ENCODE peak calls at places on chromosomes 11 and 22, in five cellular contexts. G is left ventricle myocardium inferior, X is GM20000, J is AG04449, L is stomach. K is an unnamed sample.

GRCh38 chr22:26066534-26066933 is 102.7 kb upstream of the SEZ6L start:
- DNase-seq in G (no peak), X (no peak), J (no peak), L (no peak), K (no peak)

GRCh38 chr11:123650901-123651300 is 3.5 kb downstream of the SCN3B start:
- DNase-seq in G (no peak), X (no peak), J (no peak), L (no peak), K (no peak)

GRCh38 chr22:20430101-20430640 is 7.5 kb downstream of the SCARF2 start:
- DNase-seq in G (no peak), X (peak), J (no peak), L (no peak), K (no peak)

GRCh38 chr22:32879550-32879949 is 78.0 kb downstream of the TIMP3 start:
- DNase-seq in G (no peak), X (no peak), J (no peak), L (no peak), K (no peak)

GRCh38 chr11:63670738-63671321 is 346 bp downstream of the ATL3 start:
- DNase-seq in G (peak), X (peak), J (no peak), L (peak), K (peak)

GRCh38 chr22:47284360-47284759 is 521.9 kb downstream of the TBC1D22A start:
- DNase-seq in G (no peak), X (no peak), J (no peak), L (no peak), K (no peak)

GRCh38 chr22:44797181-44797720 is 44.9 kb downstream of the ARHGAP8 start:
- DNase-seq in G (no peak), X (no peak), J (no peak), L (no peak), K (no peak)

GRCh38 chr11:33063326-33063775 is 24.0 kb downstream of the TCP11L1 start:
- DNase-seq in G (no peak), X (peak), J (no peak), L (no peak), K (peak)

GRCh38 chr11:31069447-31070205 is 299.9 kb downstream of the DCDC1 start:
- DNase-seq in G (no peak), X (no peak), J (no peak), L (no peak), K (no peak)

GRCh38 chr11:103529217-103529684 is 420.0 kb downstream of the DYNC2H1 start:
- DNase-seq in G (no peak), X (no peak), J (peak), L (no peak), K (peak)

GRCh38 chr11:2462986-2463765 is 18.4 kb downstream of the KCNQ1 start:
- DNase-seq in G (peak), X (no peak), J (no peak), L (peak), K (no peak)

GRCh38 chr11:128503231-128503991 is 83.9 kb downstream of the ETS1 start:
- DNase-seq in G (no peak), X (no peak), J (peak), L (no peak), K (peak)

GRCh38 chr11:14258177-14258935 is 100.6 kb downstream of the RRAS2 start:
- DNase-seq in G (no peak), X (no peak), J (no peak), L (no peak), K (peak)

GRCh38 chr11:130546901-130547694 is 98.7 kb downstream of the ADAMTS15 start:
- DNase-seq in G (no peak), X (no peak), J (no peak), L (no peak), K (no peak)

GRCh38 chr22:41320416-41321240 is 19.3 kb downstream of the ZC3H7B start:
- DNase-seq in G (no peak), X (no peak), J (no peak), L (no peak), K (no peak)

GRCh38 chr11:108609681-108610080 is 16.1 kb upstream of the EXPH5 start:
- DNase-seq in G (no peak), X (no peak), J (no peak), L (no peak), K (peak)

GRCh38 chr11:123454060-123454651 is 24.1 kb downstream of the GRAMD1B start:
- DNase-seq in G (no peak), X (no peak), J (no peak), L (no peak), K (peak)

GRCh38 chr11:18706330-18707243 is 8.0 kb downstream of the TMEM86A start:
- DNase-seq in G (peak), X (peak), J (no peak), L (peak), K (peak)

GRCh38 chr22:30267382-30268302 is 991 bp upstream of the OSM start:
- DNase-seq in G (no peak), X (no peak), J (no peak), L (no peak), K (no peak)

GRCh38 chr22:32776397-32776796 is 25.1 kb upstream of the TIMP3 start:
- DNase-seq in G (no peak), X (no peak), J (no peak), L (no peak), K (no peak)

GRCh38 chr22:38203090-38203810 is 1.5 kb downstream of the MAFF start:
- DNase-seq in G (no peak), X (peak), J (no peak), L (peak), K (peak)

GRCh38 chr11:21572210-21572609 is 620.7 kb upstream of the ANO5 start:
- DNase-seq in G (no peak), X (no peak), J (no peak), L (no peak), K (no peak)

GRCh38 chr11:58068640-58069039 is 37.9 kb downstream of the OR6Q1 start:
- DNase-seq in G (no peak), X (no peak), J (no peak), L (no peak), K (no peak)
- TF ChIP-seq CTCF in G (no peak), X (no peak), J (no peak), L (no peak), K (no peak)

DNA sequence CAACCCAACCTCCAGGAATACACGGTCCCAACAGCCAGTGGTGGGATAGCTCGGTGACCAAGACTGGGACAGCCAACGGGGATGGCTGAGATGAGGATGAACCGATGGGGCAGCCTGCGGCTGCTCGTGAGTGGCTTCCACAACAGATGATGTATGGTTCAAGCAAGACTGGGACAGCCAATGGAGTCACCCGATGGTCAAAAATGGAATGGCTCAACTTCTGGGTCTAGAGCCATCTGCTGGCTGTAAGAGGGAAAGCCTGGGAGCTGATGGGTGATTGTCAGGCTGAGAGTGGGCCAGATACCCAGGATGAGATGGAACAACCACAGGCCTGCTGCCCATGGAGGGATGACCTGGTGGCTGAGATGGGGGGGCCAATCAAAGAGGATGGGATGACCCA is 35.5 kb downstream of the SYT7 start:
- DNase-seq in G (no peak), X (peak), J (no peak), L (no peak), K (peak)
- TF ChIP-seq CTCF in G (peak), X (peak), J (no peak), L (no peak), K (peak)

DNA sequence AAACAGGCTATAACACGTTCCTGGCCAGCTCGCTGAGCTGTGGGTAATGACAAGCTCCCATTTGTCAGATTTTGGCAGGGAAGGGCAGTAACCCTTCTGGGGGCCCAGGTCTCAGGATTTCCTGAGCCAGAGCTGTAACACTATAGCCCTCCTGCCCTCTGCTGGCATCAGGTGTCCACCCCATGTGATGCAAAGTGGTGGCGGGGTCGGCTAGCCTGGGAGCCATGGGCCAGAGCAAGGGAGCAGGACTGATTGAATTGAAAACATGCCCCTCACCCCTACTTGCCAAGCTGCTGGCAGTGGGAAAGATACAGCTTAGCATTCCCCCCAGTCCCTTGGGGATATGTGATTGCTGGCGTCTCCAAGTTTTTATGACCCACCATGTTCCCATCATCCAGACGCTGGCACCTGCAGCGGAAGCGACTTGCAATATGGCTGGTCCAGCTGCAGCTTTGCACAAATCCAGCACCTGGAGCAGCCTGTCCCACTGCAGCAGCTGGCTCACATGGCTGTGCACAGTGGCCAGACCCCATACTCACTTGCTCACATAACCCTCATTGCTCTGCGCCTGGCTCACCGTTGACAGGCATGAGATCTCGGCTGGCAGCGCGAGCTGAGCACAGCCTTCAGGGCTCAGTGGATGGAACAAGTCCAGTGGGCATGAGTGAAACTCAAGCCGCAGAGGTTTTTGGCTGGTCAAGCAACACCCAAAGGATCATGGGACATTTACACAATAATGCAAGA is 1147.8 kb downstream of the JRKL start:
- DNase-seq in G (no peak), X (no peak), J (no peak), L (no peak), K (no peak)
- TF ChIP-seq CTCF in G (no peak), X (no peak), J (no peak), L (no peak), K (no peak)

GRCh38 chr11:121426476-121427454 is 25.3 kb upstream of the SORL1 start:
- DNase-seq in G (peak), X (peak), J (no peak), L (peak), K (no peak)
- TF ChIP-seq CTCF in G (peak), X (peak), J (no peak), L (peak), K (no peak)

GRCh38 chr11:110453684-110454354 is 24.1 kb downstream of the FDX1 start:
- DNase-seq in G (no peak), X (peak), J (no peak), L (no peak), K (no peak)

GRCh38 chr11:110450246-110450645 is 20.5 kb downstream of the FDX1 start:
- DNase-seq in G (no peak), X (no peak), J (no peak), L (no peak), K (no peak)

GRCh38 chr11:110454609-110455008 is 24.9 kb downstream of the FDX1 start:
- DNase-seq in G (no peak), X (no peak), J (no peak), L (no peak), K (no peak)

GRCh38 chr11:110452720-110453119 is 23.0 kb downstream of the FDX1 start:
- DNase-seq in G (no peak), X (no peak), J (no peak), L (no peak), K (no peak)

DNA sequence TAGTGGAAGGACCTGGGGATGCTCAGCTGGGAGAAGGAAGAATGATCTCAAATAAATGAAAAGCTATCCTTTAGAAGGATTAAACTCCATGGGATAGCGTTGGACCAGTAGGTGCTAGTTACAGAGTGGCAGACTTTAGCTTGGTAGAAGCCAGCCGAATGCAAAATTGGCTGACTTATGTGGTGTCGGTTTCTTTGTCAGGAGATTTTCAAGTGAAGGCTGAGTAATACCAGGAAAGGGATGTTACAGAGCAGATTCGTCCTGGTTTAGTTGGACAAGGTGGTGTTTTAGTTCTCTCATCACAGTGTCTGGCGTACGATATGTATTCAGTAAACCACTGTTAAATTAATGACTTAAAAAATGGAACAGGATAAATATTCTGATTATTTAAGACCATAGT is 26.0 kb downstream of the FDX1 start:
- DNase-seq in G (no peak), X (no peak), J (no peak), L (no peak), K (no peak)
- TF ChIP-seq CTCF in G (no peak), X (no peak), J (no peak), L (no peak), K (no peak)